ENCODE peak calls at places on chromosomes 16 and 17, in nine cellular contexts. J is psoas muscle, H is cardiac muscle cell, A is progenitor cell of endocrine pancreas, T is stomach, Y is right lobe of liver, Z is omental fat pad, L is esophagus squamous epithelium, D is MCF 10A. B is an unnamed sample.

GRCh38 chr16:46730126-46730525 is 18.0 kb downstream of the MYLK3 start:
- DNase-seq in J (no peak), H (no peak), A (no peak), T (no peak), Y (no peak), Z (no peak), L (no peak), D (no peak), B (no peak)

GRCh38 chr17:57324646-57325045 is 68.3 kb downstream of the MSI2 start:
- DNase-seq in J (no peak), H (no peak), A (no peak), T (no peak), Y (no peak), Z (no peak), L (no peak), D (no peak), B (no peak)

GRCh38 chr17:45743626-45744326 is 40.3 kb upstream of the CRHR1 start:
- DNase-seq in J (no peak), H (no peak), A (no peak), T (no peak), Y (no peak), Z (no peak), L (no peak), D (no peak), B (no peak)

GRCh38 chr17:21376835-21377690 is 906 bp downstream of the KCNJ12 start:
- DNase-seq in J (peak), H (peak), A (no peak), T (peak), Y (no peak), Z (no peak), L (no peak), D (no peak), B (no peak)

GRCh38 chr17:50556803-50557202 is 3.7 kb upstream of the CACNA1G start:
- DNase-seq in J (peak), H (no peak), A (no peak), T (peak), Y (peak), Z (no peak), L (no peak), D (no peak), B (no peak)

GRCh38 chr17:16912021-16912962 is 59.6 kb downstream of the TNFRSF13B start:
- DNase-seq in J (no peak), H (no peak), A (no peak), T (peak), Y (no peak), Z (no peak), L (no peak), D (no peak), B (no peak)

GRCh38 chr16:47059991-47060390 is 83.8 kb downstream of the NETO2 start:
- DNase-seq in J (no peak), H (no peak), A (no peak), T (no peak), Y (no peak), Z (no peak), L (no peak), D (no peak), B (no peak)

GRCh38 chr17:8857919-8858318 is 9.6 kb downstream of the PIK3R6 start:
- DNase-seq in J (no peak), H (no peak), A (no peak), T (no peak), Y (no peak), Z (no peak), L (no peak), D (no peak), B (no peak)

GRCh38 chr16:19517424-19518089 is 4.3 kb downstream of the GDE1 start:
- DNase-seq in J (no peak), H (no peak), A (no peak), T (no peak), Y (no peak), Z (no peak), L (no peak), D (peak), B (no peak)

GRCh38 chr17:1686086-1686485 is 1.4 kb upstream of the PRPF8 start:
- DNase-seq in J (no peak), H (no peak), A (no peak), T (no peak), Y (no peak), Z (no peak), L (no peak), D (peak), B (no peak)

GRCh38 chr16:1245452-1246005 is 5.0 kb downstream of the TPSAB1 start:
- DNase-seq in J (peak), H (no peak), A (no peak), T (no peak), Y (no peak), Z (no peak), L (no peak), D (no peak), B (no peak)

GRCh38 chr17:6775871-6776405 is at the start of gene FBXO39:
- DNase-seq in J (no peak), H (peak), A (no peak), T (no peak), Y (no peak), Z (no peak), L (no peak), D (no peak), B (no peak)

GRCh38 chr16:19771040-19771439 is 53.0 kb downstream of the IQCK start:
- DNase-seq in J (no peak), H (no peak), A (no peak), T (no peak), Y (no peak), Z (no peak), L (no peak), D (no peak), B (no peak)

GRCh38 chr17:49361129-49361901 is 735 bp downstream of the ZNF652 start:
- DNase-seq in J (peak), H (peak), A (peak), T (peak), Y (peak), Z (no peak), L (peak), D (peak), B (peak)

GRCh38 chr17:79338142-79338541 is 263.5 kb downstream of the ENGASE start:
- DNase-seq in J (no peak), H (peak), A (no peak), T (no peak), Y (no peak), Z (no peak), L (no peak), D (no peak), B (no peak)

GRCh38 chr16:83187404-83187803 is 560.6 kb downstream of the CDH13 start:
- DNase-seq in J (no peak), H (no peak), A (no peak), T (no peak), Y (no peak), Z (no peak), L (no peak), D (peak), B (peak)

GRCh38 chr16:2341456-2342447 is 1.2 kb upstream of the ABCA3 start:
- DNase-seq in J (peak), H (no peak), A (peak), T (no peak), Y (peak), Z (no peak), L (no peak), D (no peak), B (no peak)

GRCh38 chr17:3512512-3513171 is 36.8 kb downstream of the ASPA start:
- DNase-seq in J (peak), H (peak), A (no peak), T (peak), Y (peak), Z (no peak), L (no peak), D (no peak), B (no peak)

GRCh38 chr17:39551879-39552278 is 55.8 kb downstream of the NEUROD2 start:
- DNase-seq in J (no peak), H (no peak), A (no peak), T (no peak), Y (no peak), Z (no peak), L (no peak), D (no peak), B (no peak)

GRCh38 chr16:23014592-23014991 is 134.7 kb downstream of the USP31 start:
- DNase-seq in J (no peak), H (no peak), A (no peak), T (no peak), Y (no peak), Z (no peak), L (no peak), D (peak), B (no peak)

GRCh38 chr17:58568050-58568830 is 53.8 kb upstream of the MTMR4 start:
- DNase-seq in J (no peak), H (no peak), A (no peak), T (no peak), Y (no peak), Z (no peak), L (no peak), D (no peak), B (no peak)

GRCh38 chr17:1730345-1731193 is 6.1 kb downstream of the WDR81 start:
- DNase-seq in J (peak), H (no peak), A (no peak), T (peak), Y (no peak), Z (peak), L (no peak), D (peak), B (no peak)

GRCh38 chr17:38877130-38877851 is 7.4 kb downstream of the LASP1 start:
- DNase-seq in J (no peak), H (no peak), A (no peak), T (no peak), Y (no peak), Z (no peak), L (no peak), D (no peak), B (no peak)

GRCh38 chr17:29929006-29929543 is 953 bp downstream of the SSH2 start:
- DNase-seq in J (no peak), H (peak), A (no peak), T (peak), Y (no peak), Z (no peak), L (no peak), D (peak), B (no peak)

GRCh38 chr16:51146256-51146924 is 4.7 kb downstream of the SALL1 start:
- DNase-seq in J (no peak), H (peak), A (no peak), T (no peak), Y (no peak), Z (no peak), L (no peak), D (no peak), B (no peak)
- TF ChIP-seq CTCF in J (no peak), H (peak), A (peak), T (no peak), Y (no peak), Z (no peak), L (no peak), D (peak), B (no peak)

GRCh38 chr16:87192418-87193073 is 124.6 kb downstream of the C16orf95 start:
- DNase-seq in J (no peak), H (no peak), A (no peak), T (no peak), Y (no peak), Z (no peak), L (no peak), D (no peak), B (no peak)

GRCh38 chr16:87189426-87189825 is 127.8 kb downstream of the C16orf95 start:
- DNase-seq in J (no peak), H (no peak), A (no peak), T (no peak), Y (no peak), Z (no peak), L (no peak), D (no peak), B (no peak)

GRCh38 chr16:87186876-87187533 is 130.2 kb downstream of the C16orf95 start:
- DNase-seq in J (no peak), H (no peak), A (no peak), T (no peak), Y (no peak), Z (no peak), L (no peak), D (no peak), B (no peak)

GRCh38 chr16:87188104-87188503 is 129.1 kb downstream of the C16orf95 start:
- DNase-seq in J (no peak), H (no peak), A (no peak), T (no peak), Y (no peak), Z (no peak), L (no peak), D (no peak), B (no peak)

DNA sequence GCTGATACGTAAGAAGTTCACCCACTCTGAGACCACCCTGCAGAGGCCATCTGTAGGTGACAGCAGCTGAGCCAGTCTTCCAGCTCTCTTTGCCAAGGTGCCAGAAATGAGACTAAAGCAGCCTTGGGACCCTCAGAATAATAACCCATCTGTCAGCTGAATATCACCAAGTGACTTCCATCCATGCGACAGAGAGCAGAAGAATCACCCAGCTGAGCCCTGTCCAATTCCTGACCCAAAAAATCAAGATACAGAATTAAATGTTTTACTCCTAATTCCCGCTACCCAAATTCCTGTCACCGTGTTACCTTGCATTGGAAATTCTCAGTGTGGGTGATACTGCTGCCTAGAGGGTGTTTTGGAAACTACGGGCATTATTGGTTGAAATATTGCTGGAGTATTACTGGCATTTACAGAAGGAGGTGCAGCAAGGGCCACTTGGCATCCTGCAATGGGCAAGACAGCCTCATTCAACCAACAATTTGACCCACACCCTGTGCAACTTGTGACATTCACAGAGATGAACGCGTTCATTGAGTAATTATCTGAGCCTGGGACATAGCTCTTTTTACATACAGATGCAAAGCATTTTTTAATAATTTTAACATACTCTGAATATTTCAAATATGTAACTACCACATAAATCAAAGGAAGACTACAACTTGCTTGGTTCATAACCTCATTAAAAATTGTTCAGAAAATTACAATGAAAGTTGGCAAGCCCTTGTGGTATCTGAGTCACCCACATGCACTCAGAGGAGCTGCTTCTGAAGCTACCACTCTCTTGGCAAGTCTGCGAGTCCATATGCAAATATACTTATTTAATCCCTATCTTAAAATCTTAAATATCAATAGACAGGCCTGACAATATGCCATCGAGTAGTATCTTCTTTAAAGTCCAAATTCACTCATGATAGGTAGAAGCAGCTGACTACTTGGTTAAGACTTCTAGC is 126.6 kb downstream of the C16orf95 start:
- DNase-seq in J (no peak), H (no peak), A (no peak), T (no peak), Y (no peak), Z (no peak), L (no peak), D (no peak), B (no peak)
- TF ChIP-seq CTCF in J (no peak), H (peak), A (peak), T (no peak), Y (peak), Z (no peak), L (no peak), D (no peak), B (peak)

DNA sequence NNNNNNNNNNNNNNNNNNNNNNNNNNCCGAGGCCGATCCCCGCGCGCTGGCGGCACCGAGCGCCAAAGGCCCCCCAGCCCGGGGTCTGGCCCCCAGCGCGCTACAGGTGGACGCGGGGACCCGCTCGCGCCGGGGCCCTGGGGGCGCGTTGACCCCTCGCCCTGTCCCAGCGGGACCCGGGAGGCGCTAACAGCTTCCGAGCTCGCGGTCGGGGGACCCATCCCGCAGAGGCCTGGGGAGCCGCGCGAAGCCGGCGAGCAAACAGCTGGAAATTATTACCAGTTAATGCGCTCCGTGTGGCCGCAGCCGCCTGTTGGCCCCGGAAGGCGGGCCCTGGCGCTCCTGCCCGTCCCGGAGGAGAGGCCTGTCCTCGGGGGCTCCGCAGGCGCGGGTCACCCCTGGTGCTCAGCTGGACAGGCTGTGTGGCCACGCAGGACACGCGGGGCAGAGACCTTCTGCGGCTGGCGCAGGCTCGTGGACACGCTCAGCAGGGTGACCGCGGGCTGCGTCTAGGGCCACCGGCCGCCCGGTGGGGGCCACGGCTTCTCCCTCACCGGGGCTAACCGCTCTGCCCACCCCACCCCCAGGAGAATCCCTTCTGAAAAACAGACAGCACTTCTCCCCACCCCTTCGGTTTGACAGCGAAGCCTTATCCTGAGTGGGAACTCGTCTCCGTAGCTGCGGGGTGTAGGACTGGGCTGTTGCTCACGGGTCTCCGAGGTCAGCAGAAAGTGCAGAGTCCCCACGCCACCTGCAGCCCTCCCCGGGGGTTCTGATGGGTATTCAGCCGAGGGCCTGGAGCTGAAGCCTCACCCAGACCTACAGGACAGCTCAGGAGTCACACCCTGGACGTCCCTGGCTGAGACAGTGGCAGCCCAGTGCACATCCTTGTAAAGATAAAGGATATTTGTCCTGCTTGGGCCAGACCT is 138.7 kb upstream of the RPH3AL start:
- DNase-seq in J (peak), H (peak), A (peak), T (peak), Y (no peak), Z (no peak), L (no peak), D (no peak), B (peak)
- TF ChIP-seq CTCF in J (no peak), H (peak), A (no peak), T (no peak), Y (no peak), Z (no peak), L (no peak), D (no peak), B (no peak)

GRCh38 chr17:74455025-74455585 is 11.3 kb upstream of the CD300A start:
- DNase-seq in J (no peak), H (no peak), A (no peak), T (no peak), Y (no peak), Z (no peak), L (no peak), D (no peak), B (no peak)

GRCh38 chr17:74459622-74460021 is 6.8 kb upstream of the CD300A start:
- DNase-seq in J (no peak), H (no peak), A (no peak), T (no peak), Y (no peak), Z (no peak), L (no peak), D (no peak), B (no peak)

GRCh38 chr17:74457146-74457819 is 9.2 kb upstream of the CD300A start:
- DNase-seq in J (peak), H (peak), A (peak), T (peak), Y (peak), Z (peak), L (no peak), D (peak), B (peak)

GRCh38 chr17:74458835-74459234 is 7.6 kb upstream of the CD300A start:
- DNase-seq in J (peak), H (no peak), A (no peak), T (no peak), Y (no peak), Z (no peak), L (no peak), D (no peak), B (no peak)

GRCh38 chr17:74457820-74458166 is 8.6 kb upstream of the CD300A start:
- DNase-seq in J (no peak), H (no peak), A (no peak), T (no peak), Y (no peak), Z (no peak), L (no peak), D (no peak), B (no peak)
- TF ChIP-seq CTCF in J (no peak), H (no peak), A (no peak), T (no peak), Y (peak), Z (no peak), L (no peak), D (no peak), B (no peak)

B was measured in GM13977.